ENCODE peak calls at places on chromosomes 7 and 10, in four cellular contexts. One of them, this sample, is unnamed.

GRCh38 chr10:173741-174140 is 38.5 kb downstream of the ZMYND11 start:
- DNase-seq in body of pancreas: no peak
- DNase-seq in adrenal gland: no peak
- DNase-seq in vagina: no peak
- DNase-seq in this sample: no peak

GRCh38 chr10:61662794-61663259 is at the start of gene CABCOCO1:
- DNase-seq in body of pancreas: peak
- DNase-seq in adrenal gland: peak
- DNase-seq in vagina: no peak
- DNase-seq in this sample: peak

GRCh38 chr10:14022954-14023353 is 307.8 kb downstream of the FRMD4A start:
- DNase-seq in body of pancreas: peak
- DNase-seq in adrenal gland: no peak
- DNase-seq in vagina: no peak
- DNase-seq in this sample: no peak

GRCh38 chr7:39465055-39465929 is 100.9 kb upstream of the YAE1 start:
- DNase-seq in body of pancreas: peak
- DNase-seq in adrenal gland: peak
- DNase-seq in vagina: no peak
- DNase-seq in this sample: no peak

GRCh38 chr7:157228864-157229422 is 90.2 kb downstream of the UBE3C start:
- DNase-seq in body of pancreas: peak
- DNase-seq in adrenal gland: peak
- DNase-seq in vagina: no peak
- DNase-seq in this sample: no peak

GRCh38 chr7:117116221-117116620 is 162.9 kb downstream of the ST7 start:
- DNase-seq in body of pancreas: no peak
- DNase-seq in adrenal gland: no peak
- DNase-seq in vagina: no peak
- DNase-seq in this sample: no peak

GRCh38 chr10:15585303-15585715 is 134.4 kb downstream of the ITGA8 start:
- DNase-seq in body of pancreas: peak
- DNase-seq in adrenal gland: peak
- DNase-seq in vagina: no peak
- DNase-seq in this sample: no peak

GRCh38 chr7:1388021-1388704 is 71.1 kb downstream of the MICALL2 start:
- DNase-seq in body of pancreas: no peak
- DNase-seq in adrenal gland: no peak
- DNase-seq in vagina: no peak
- DNase-seq in this sample: no peak

GRCh38 chr10:35925511-35925910 is 283.4 kb upstream of the FZD8 start:
- DNase-seq in body of pancreas: no peak
- DNase-seq in adrenal gland: no peak
- DNase-seq in vagina: no peak
- DNase-seq in this sample: no peak

GRCh38 chr7:7720750-7721621 is 2.6 kb upstream of the RPA3 start:
- DNase-seq in body of pancreas: no peak
- DNase-seq in adrenal gland: no peak
- DNase-seq in vagina: no peak
- DNase-seq in this sample: no peak

GRCh38 chr10:55174419-55174818 is 373.4 kb upstream of the PCDH15 start:
- DNase-seq in body of pancreas: no peak
- DNase-seq in adrenal gland: no peak
- DNase-seq in vagina: no peak
- DNase-seq in this sample: no peak

GRCh38 chr7:90736316-90736715 is 140.2 kb downstream of the CDK14 start:
- DNase-seq in body of pancreas: no peak
- DNase-seq in adrenal gland: no peak
- DNase-seq in vagina: no peak
- DNase-seq in this sample: no peak

GRCh38 chr7:99500637-99501009 is 542 bp upstream of the ZNF394 start:
- DNase-seq in body of pancreas: no peak
- DNase-seq in adrenal gland: no peak
- DNase-seq in vagina: no peak
- DNase-seq in this sample: no peak

GRCh38 chr7:74083928-74084721 is 521 bp downstream of the LIMK1 start:
- DNase-seq in body of pancreas: no peak
- DNase-seq in adrenal gland: peak
- DNase-seq in vagina: no peak
- DNase-seq in this sample: peak

GRCh38 chr7:158655507-158655906 is 49.1 kb downstream of the NCAPG2 start:
- DNase-seq in body of pancreas: no peak
- DNase-seq in adrenal gland: no peak
- DNase-seq in vagina: no peak
- DNase-seq in this sample: no peak

GRCh38 chr7:130877676-130878305 is 143.8 kb upstream of the KLF14 start:
- DNase-seq in body of pancreas: no peak
- DNase-seq in adrenal gland: no peak
- DNase-seq in vagina: no peak
- DNase-seq in this sample: no peak

GRCh38 chr7:102975854-102976253 is 63.1 kb downstream of the LRRC17 start:
- DNase-seq in body of pancreas: no peak
- DNase-seq in adrenal gland: no peak
- DNase-seq in vagina: no peak
- DNase-seq in this sample: no peak

GRCh38 chr7:140314571-140315480 is 83.5 kb downstream of the SLC37A3 start:
- DNase-seq in body of pancreas: no peak
- DNase-seq in adrenal gland: no peak
- DNase-seq in vagina: no peak
- DNase-seq in this sample: no peak

GRCh38 chr10:31215052-31215451 is 104.0 kb upstream of the ZEB1 start:
- DNase-seq in body of pancreas: no peak
- DNase-seq in adrenal gland: no peak
- DNase-seq in vagina: no peak
- DNase-seq in this sample: no peak
- TF ChIP-seq CTCF in body of pancreas: no peak
- TF ChIP-seq CTCF in adrenal gland: no peak
- TF ChIP-seq CTCF in vagina: no peak
- TF ChIP-seq CTCF in this sample: no peak

GRCh38 chr7:33128990-33129805 is at the start of gene BBS9:
- DNase-seq in body of pancreas: peak
- DNase-seq in adrenal gland: peak
- DNase-seq in vagina: no peak
- DNase-seq in this sample: peak
- TF ChIP-seq CTCF in body of pancreas: no peak
- TF ChIP-seq CTCF in adrenal gland: no peak
- TF ChIP-seq CTCF in vagina: no peak
- TF ChIP-seq CTCF in this sample: no peak

GRCh38 chr10:96743988-96744585 is 23.8 kb upstream of the PIK3AP1 start:
- DNase-seq in body of pancreas: peak
- DNase-seq in adrenal gland: peak
- DNase-seq in vagina: no peak
- DNase-seq in this sample: no peak
- TF ChIP-seq CTCF in body of pancreas: peak
- TF ChIP-seq CTCF in adrenal gland: peak
- TF ChIP-seq CTCF in vagina: no peak
- TF ChIP-seq CTCF in this sample: no peak

GRCh38 chr10:74826142-74827044 is at the start of gene KAT6B:
- DNase-seq in body of pancreas: peak
- DNase-seq in adrenal gland: peak
- DNase-seq in vagina: peak
- DNase-seq in this sample: peak
- TF ChIP-seq CTCF in body of pancreas: no peak
- TF ChIP-seq CTCF in adrenal gland: no peak
- TF ChIP-seq CTCF in vagina: peak
- TF ChIP-seq CTCF in this sample: no peak

GRCh38 chr7:70505468-70505867 is 626.5 kb upstream of the GALNT17 start:
- DNase-seq in body of pancreas: no peak
- DNase-seq in adrenal gland: no peak
- DNase-seq in vagina: no peak
- DNase-seq in this sample: no peak

GRCh38 chr7:70502117-70502516 is 629.8 kb upstream of the GALNT17 start:
- DNase-seq in body of pancreas: no peak
- DNase-seq in adrenal gland: no peak
- DNase-seq in vagina: no peak
- DNase-seq in this sample: peak

GRCh38 chr7:70504254-70504653 is 627.7 kb upstream of the GALNT17 start:
- DNase-seq in body of pancreas: no peak
- DNase-seq in adrenal gland: no peak
- DNase-seq in vagina: no peak
- DNase-seq in this sample: no peak

GRCh38 chr7:70505886-70506285 is 626.1 kb upstream of the GALNT17 start:
- DNase-seq in body of pancreas: no peak
- DNase-seq in adrenal gland: no peak
- DNase-seq in vagina: no peak
- DNase-seq in this sample: no peak

DNA sequence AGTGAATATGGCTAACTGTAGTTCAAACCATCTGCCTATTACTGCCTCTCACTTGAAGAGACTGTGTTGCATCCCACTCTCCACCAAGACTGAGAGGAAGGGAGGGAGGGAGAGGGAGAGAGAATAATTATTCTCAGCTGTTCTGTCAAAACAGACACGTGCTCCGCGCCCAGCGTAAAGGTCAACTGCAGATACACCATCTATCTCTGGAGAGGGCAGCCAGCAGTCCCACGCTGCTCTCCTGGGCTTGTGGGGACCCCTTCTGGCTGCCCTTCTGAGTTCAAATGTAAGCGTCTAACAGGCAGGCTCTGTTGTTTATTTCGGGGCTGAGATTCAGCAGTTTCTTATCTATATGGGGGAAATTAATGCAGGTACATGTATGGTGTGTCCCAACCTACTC is 625.5 kb upstream of the GALNT17 start:
- DNase-seq in body of pancreas: no peak
- DNase-seq in adrenal gland: no peak
- DNase-seq in vagina: no peak
- DNase-seq in this sample: no peak
- TF ChIP-seq CTCF in body of pancreas: no peak
- TF ChIP-seq CTCF in adrenal gland: no peak
- TF ChIP-seq CTCF in vagina: no peak
- TF ChIP-seq CTCF in this sample: no peak

DNA sequence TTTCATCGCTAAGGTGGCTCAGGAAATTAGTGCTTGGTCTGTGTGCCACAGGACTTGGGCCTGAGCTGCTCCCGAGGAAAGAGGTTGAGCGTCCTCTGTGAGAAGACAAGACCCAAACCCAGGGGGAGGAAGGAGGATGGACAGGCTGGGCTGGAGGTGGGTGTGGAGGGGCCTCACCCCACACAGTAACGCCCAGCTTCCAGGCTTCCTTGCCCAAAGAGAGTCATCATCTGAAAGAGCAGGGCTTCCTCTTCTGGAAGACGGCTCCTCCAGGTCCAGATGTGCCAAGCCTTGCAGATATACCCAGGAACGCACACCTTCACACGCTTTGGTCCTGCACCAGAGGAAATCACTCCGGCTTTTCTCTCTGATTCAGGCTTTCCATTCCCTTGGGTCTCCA is 127.8 kb upstream of the MGMT start:
- DNase-seq in body of pancreas: no peak
- DNase-seq in adrenal gland: no peak
- DNase-seq in vagina: no peak
- DNase-seq in this sample: no peak
- TF ChIP-seq CTCF in body of pancreas: no peak
- TF ChIP-seq CTCF in adrenal gland: no peak
- TF ChIP-seq CTCF in vagina: no peak
- TF ChIP-seq CTCF in this sample: no peak

DNA sequence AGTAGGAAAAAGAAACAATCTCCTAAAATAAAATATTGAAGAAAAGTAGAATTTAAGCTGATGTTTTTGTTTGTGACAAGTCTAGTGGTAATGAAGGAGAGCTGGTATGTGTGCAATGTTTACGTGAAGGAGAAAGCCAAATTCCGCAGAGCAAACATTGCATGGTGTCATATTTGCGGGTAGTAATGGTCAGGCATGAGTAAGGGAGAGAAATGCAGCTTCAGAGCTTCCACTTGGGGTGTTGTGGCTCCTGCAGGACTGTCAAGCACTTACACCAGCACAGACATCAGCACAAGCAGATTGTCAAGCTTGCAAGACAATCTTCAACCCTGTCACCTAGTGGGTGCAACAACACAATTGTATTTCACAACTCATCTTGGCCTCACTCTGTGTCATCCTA is 136.5 kb upstream of the ETV1 start:
- DNase-seq in body of pancreas: no peak
- DNase-seq in adrenal gland: no peak
- DNase-seq in vagina: no peak
- DNase-seq in this sample: no peak
- TF ChIP-seq CTCF in body of pancreas: no peak
- TF ChIP-seq CTCF in adrenal gland: no peak
- TF ChIP-seq CTCF in vagina: no peak
- TF ChIP-seq CTCF in this sample: no peak

GRCh38 chr10:67925449-67926005 is 41.1 kb downstream of the SIRT1 start:
- DNase-seq in body of pancreas: no peak
- DNase-seq in adrenal gland: no peak
- DNase-seq in vagina: no peak
- DNase-seq in this sample: no peak
- TF ChIP-seq CTCF in body of pancreas: no peak
- TF ChIP-seq CTCF in adrenal gland: no peak
- TF ChIP-seq CTCF in vagina: no peak
- TF ChIP-seq CTCF in this sample: no peak

GRCh38 chr7:138091073-138091472 is 14.8 kb downstream of the AKR1D1 start:
- DNase-seq in body of pancreas: no peak
- DNase-seq in adrenal gland: no peak
- DNase-seq in vagina: no peak
- DNase-seq in this sample: no peak
- TF ChIP-seq CTCF in body of pancreas: no peak
- TF ChIP-seq CTCF in adrenal gland: no peak
- TF ChIP-seq CTCF in vagina: no peak
- TF ChIP-seq CTCF in this sample: no peak

This sample was measured in gastrocnemius medialis.